ENCODE peak calls at places on chromosomes 12 and 14, in five cellular contexts. K, D, M, C and L are unnamed samples.
A peak's percentile ranks its signal among the peaks of the same experiment; 100 is the strongest.

GRCh38 chr14:98847520-98848468 is 424.2 kb downstream of the BCL11B start:
- DNase-seq in K (no peak), D (no peak), M (no peak), C (no peak), L (no peak)

GRCh38 chr14:105337966-105338365 is 23.4 kb downstream of the PACS2 start:
- DNase-seq in K (no peak), D (peak; percentile 18), M (no peak), C (no peak), L (no peak)

GRCh38 chr12:20011200-20011599 is 357.1 kb upstream of the PDE3A start:
- DNase-seq in K (no peak), D (no peak), M (peak; percentile 37), C (no peak), L (no peak)

GRCh38 chr14:77128414-77128891 is 13.1 kb downstream of the ZDHHC22 start:
- DNase-seq in K (no peak), D (no peak), M (no peak), C (no peak), L (no peak)

GRCh38 chr12:71746983-71747611 is 7.6 kb upstream of the RAB21 start:
- DNase-seq in K (peak; percentile 42), D (peak; percentile 73), M (peak; percentile 59), C (no peak), L (peak; percentile 43)

GRCh38 chr12:98422809-98423208 is 92.6 kb upstream of the TMPO start:
- DNase-seq in K (no peak), D (no peak), M (no peak), C (no peak), L (no peak)

GRCh38 chr12:48758737-48759136 is 30.2 kb downstream of the ADCY6 start:
- DNase-seq in K (no peak), D (no peak), M (no peak), C (no peak), L (no peak)

GRCh38 chr14:32417956-32418552 is 89.0 kb downstream of the AKAP6 start:
- DNase-seq in K (no peak), D (peak; percentile 64), M (peak; percentile 57), C (no peak), L (no peak)

GRCh38 chr12:93572712-93573551 is 457 bp downstream of the SOCS2 start:
- DNase-seq in K (no peak), D (peak; percentile 40), M (peak; percentile 32), C (no peak), L (no peak)

GRCh38 chr14:32438511-32438910 is 109.4 kb downstream of the AKAP6 start:
- DNase-seq in K (no peak), D (no peak), M (no peak), C (no peak), L (no peak)

GRCh38 chr12:121827351-121828099 is 23.7 kb downstream of the SETD1B start:
- DNase-seq in K (no peak), D (no peak), M (no peak), C (no peak), L (no peak)
- TF ChIP-seq CTCF in K (no peak), D (no peak), M (no peak), C (no peak), L (no peak)

GRCh38 chr14:103607039-103607668 is 21.9 kb upstream of the KLC1 start:
- DNase-seq in K (peak; percentile 80), D (peak; percentile 95), M (peak; percentile 95), C (peak; percentile 12), L (peak; percentile 62)
- H3K4me3 ChIP-seq in K (peak overlapping the region; percentile 35), D (peak overlapping the region; percentile 33), M (no peak overlapping the region), C (peak overlapping the region; percentile 33), L (peak overlapping the region; percentile 36)

DNA sequence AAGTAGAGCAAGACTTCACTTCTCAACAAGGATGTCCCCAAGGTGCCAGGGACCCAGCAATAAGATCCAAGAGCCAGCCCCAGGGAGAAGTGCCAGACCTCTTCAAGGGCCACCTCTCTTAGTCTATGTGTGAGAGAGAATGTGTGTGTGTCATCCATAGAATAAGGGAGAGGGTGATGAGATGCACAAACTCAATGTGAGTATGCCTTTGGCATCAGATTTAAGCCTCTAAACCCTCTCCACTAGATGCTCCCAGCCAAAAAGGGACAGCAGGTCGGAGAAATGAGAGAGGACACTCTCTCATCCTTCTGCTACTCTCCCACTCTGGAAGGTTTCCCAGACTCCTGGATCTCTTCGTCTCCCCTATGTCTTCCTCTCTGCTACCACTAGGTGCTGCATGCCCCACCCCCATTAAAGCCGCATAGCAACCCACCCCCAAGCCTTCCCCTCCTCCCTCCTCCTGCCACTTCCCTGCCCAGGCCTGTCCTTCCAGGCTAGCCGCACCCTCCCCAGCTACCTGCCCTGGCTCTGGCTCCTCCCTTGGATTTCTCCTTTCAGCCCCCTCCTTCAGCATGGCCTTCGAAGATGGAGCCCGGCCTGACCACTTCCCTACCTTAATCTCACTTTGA is 7.6 kb downstream of the RARG start:
- DNase-seq in K (no peak), D (no peak), M (no peak), C (no peak), L (no peak)
- TF ChIP-seq CTCF in K (peak; percentile 39), D (peak; percentile 35), M (peak; percentile 26), C (no peak), L (peak; percentile 9)

GRCh38 chr12:46369095-46369473 is 3.5 kb downstream of the SLC38A2 start:
- DNase-seq in K (no peak), D (no peak), M (no peak), C (no peak), L (no peak)
- H3K4me3 ChIP-seq in K (peak overlapping the region; percentile 95), D (peak overlapping the region; percentile 84), M (peak overlapping the region; percentile 79), C (peak overlapping the region; percentile 16), L (no peak overlapping the region)

DNA sequence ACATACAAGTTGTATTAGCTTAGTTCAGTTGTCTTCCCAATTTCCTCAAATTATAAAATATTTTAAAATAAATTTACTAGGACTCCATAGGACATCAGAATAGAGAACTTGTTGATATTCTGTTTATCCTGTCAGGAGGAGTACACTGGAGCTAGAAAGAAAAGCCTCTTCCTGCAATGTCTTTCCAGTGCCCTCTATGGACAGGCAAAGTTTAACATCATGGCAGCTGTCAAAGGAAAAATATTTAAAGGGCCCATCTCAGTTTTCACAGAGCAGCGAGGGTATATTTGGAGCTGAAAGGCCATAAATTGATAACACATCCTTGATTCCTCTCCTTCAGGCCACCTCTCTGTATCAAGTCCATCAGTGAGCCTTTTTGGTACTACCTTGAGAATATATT is 19.0 kb downstream of the DIP2B start:
- DNase-seq in K (no peak), D (no peak), M (no peak), C (no peak), L (no peak)
- TF ChIP-seq CTCF in K (no peak), D (no peak), M (no peak), C (no peak), L (no peak)

GRCh38 chr12:116152268-116152667 is 125.2 kb downstream of the MED13L start:
- DNase-seq in K (peak; percentile 71), D (peak; percentile 83), M (peak; percentile 92), C (no peak), L (no peak)
- H3K4me3 ChIP-seq in K (no peak overlapping the region), D (no peak overlapping the region), M (no peak overlapping the region), C (no peak overlapping the region), L (no peak overlapping the region)

GRCh38 chr14:60266021-60266937 is 17.3 kb downstream of the PPM1A start:
- DNase-seq in K (no peak), D (peak; percentile 9), M (no peak), C (no peak), L (no peak)
- TF ChIP-seq CTCF in K (peak; percentile 36), D (peak; percentile 57), M (peak; percentile 43), C (peak; percentile 75), L (peak; percentile 24)